ENCODE peak calls at places on chromosomes 1 and 21, in five cellular contexts. T, M, Z, G and D are unnamed samples. For H3K27me3, the result is how much of the 10 kb centered on the place peaks cover.

GRCh38 chr1:219564072-219564471 is 48.8 kb downstream of the ZC3H11B start:
- DNase-seq in T (no peak), M (no peak), Z (no peak), G (no peak), D (no peak)

GRCh38 chr1:91736999-91737615 is 148.8 kb downstream of the TGFBR3 start:
- DNase-seq in T (peak), M (peak), Z (no peak), G (no peak), D (no peak)

GRCh38 chr1:70071597-70071996 is 133.8 kb downstream of the LRRC40 start:
- DNase-seq in T (no peak), M (no peak), Z (no peak), G (peak), D (no peak)

GRCh38 chr1:8844421-8845063 is 27.1 kb upstream of the RERE start:
- DNase-seq in T (peak), M (no peak), Z (no peak), G (no peak), D (no peak)

GRCh38 chr1:33455537-33456301 is 16.7 kb upstream of the ZSCAN20 start:
- DNase-seq in T (peak), M (peak), Z (peak), G (no peak), D (peak)

GRCh38 chr1:60589046-60589748 is 493.2 kb upstream of the NFIA start:
- DNase-seq in T (no peak), M (peak), Z (no peak), G (no peak), D (no peak)

GRCh38 chr1:174996474-174996873 is 3.3 kb upstream of the CACYBP start:
- DNase-seq in T (peak), M (no peak), Z (no peak), G (no peak), D (no peak)

GRCh38 chr1:39381839-39382238 is 109.6 kb upstream of the BMP8A start:
- DNase-seq in T (peak), M (peak), Z (no peak), G (no peak), D (no peak)

GRCh38 chr1:15212216-15212988 is 34.6 kb upstream of the FHAD1 start:
- DNase-seq in T (peak), M (no peak), Z (no peak), G (no peak), D (no peak)

GRCh38 chr1:177048314-177049069 is 116.0 kb downstream of the ASTN1 start:
- DNase-seq in T (no peak), M (no peak), Z (no peak), G (no peak), D (no peak)

GRCh38 chr1:100445565-100445964 is 92.4 kb upstream of the GPR88 start:
- DNase-seq in T (no peak), M (no peak), Z (no peak), G (no peak), D (no peak)

GRCh38 chr1:170893655-170894297 is 41.6 kb upstream of the MROH9 start:
- DNase-seq in T (no peak), M (no peak), Z (no peak), G (no peak), D (no peak)

GRCh38 chr1:20190256-20190655 is 3.9 kb upstream of the PLA2G2C start:
- DNase-seq in T (no peak), M (no peak), Z (no peak), G (no peak), D (no peak)

GRCh38 chr1:172900359-172900997 is 150.3 kb downstream of the TNFSF18 start:
- DNase-seq in T (no peak), M (no peak), Z (no peak), G (no peak), D (no peak)

GRCh38 chr21:35801388-35801787 is 258.9 kb downstream of the SETD4 start:
- DNase-seq in T (no peak), M (no peak), Z (no peak), G (no peak), D (no peak)

GRCh38 chr1:243851129-243851756 is 1.2 kb upstream of the AKT3 start:
- DNase-seq in T (peak), M (no peak), Z (no peak), G (no peak), D (no peak)

GRCh38 chr1:108590436-108590835 is 30.5 kb downstream of the EEIG2 start:
- DNase-seq in T (peak), M (no peak), Z (no peak), G (no peak), D (no peak)

GRCh38 chr1:67795179-67795916 is 37.9 kb downstream of the GNG12 start:
- DNase-seq in T (no peak), M (no peak), Z (no peak), G (no peak), D (no peak)

GRCh38 chr1:58395355-58395754 is 151.2 kb downstream of the OMA1 start:
- DNase-seq in T (peak), M (peak), Z (no peak), G (no peak), D (no peak)

GRCh38 chr1:31505884-31506497 is 70.3 kb upstream of the TINAGL1 start:
- DNase-seq in T (peak), M (peak), Z (no peak), G (no peak), D (no peak)

GRCh38 chr1:3772027-3772714 is 378 bp upstream of the SMIM1 start:
- DNase-seq in T (peak), M (peak), Z (peak), G (peak), D (peak)

GRCh38 chr1:59123081-59123675 is 173.7 kb upstream of the FGGY start:
- DNase-seq in T (no peak), M (peak), Z (no peak), G (no peak), D (no peak)

GRCh38 chr1:16915627-16915973 is 6.1 kb upstream of the CROCC start:
- DNase-seq in T (no peak), M (no peak), Z (peak), G (no peak), D (no peak)

GRCh38 chr1:178362784-178363183 is 134.0 kb downstream of the CLEC20A start:
- DNase-seq in T (no peak), M (peak), Z (no peak), G (no peak), D (no peak)

GRCh38 chr1:61107638-61108037 is 25.3 kb downstream of the NFIA start:
- DNase-seq in T (no peak), M (no peak), Z (no peak), G (no peak), D (no peak)

GRCh38 chr1:108777839-108778238 is 31.4 kb downstream of the STXBP3 start:
- DNase-seq in T (no peak), M (no peak), Z (no peak), G (no peak), D (no peak)

GRCh38 chr1:226059709-226060108 is 2.8 kb upstream of the H3-3A start:
- DNase-seq in T (no peak), M (no peak), Z (no peak), G (no peak), D (no peak)
- H3K4me3 ChIP-seq in T (no peak), M (no peak), Z (no peak), G (no peak), D (no peak)

GRCh38 chr1:93537404-93537803 is 89.5 kb downstream of the FNBP1L start:
- DNase-seq in T (no peak), M (no peak), Z (no peak), G (no peak), D (no peak)
- H3K27me3 ChIP-seq in T (under half), M (under half), Z (under half), G (under half), D (under half)

DNA sequence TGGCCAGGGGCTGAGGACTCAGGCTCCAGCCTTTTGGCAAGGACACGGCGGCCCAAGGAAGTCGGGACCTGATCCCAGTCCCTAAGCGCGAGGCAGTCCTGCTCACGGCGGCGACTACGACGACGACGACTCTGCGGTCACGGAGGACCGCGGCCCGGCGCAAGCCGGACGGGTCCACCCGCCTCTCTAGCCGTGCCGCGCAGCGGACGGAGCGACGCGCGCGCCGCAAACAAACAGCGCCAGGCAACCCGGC is 381 bp downstream of the WNT9A start:
- DNase-seq in T (no peak), M (no peak), Z (peak), G (no peak), D (no peak)
- H3K4me3 ChIP-seq in T (peak), M (peak), Z (peak), G (peak), D (no peak)

GRCh38 chr21:40173833-40174232 is 306.6 kb downstream of the PCP4 start:
- DNase-seq in T (no peak), M (no peak), Z (no peak), G (no peak), D (no peak)
- H3K27me3 ChIP-seq in T (under half), M (under half), Z (under half), G (under half), D (under half)